ENCODE peak calls at places on chromosomes 1 and 21, in four cellular contexts. B is prostate gland, Q is GM23338, H is K562. C is an unnamed sample.

GRCh38 chr21:45281411-45282282 is 6.0 kb downstream of the POFUT2 start:
- DNase-seq in Q (no peak), H (no peak), B (no peak), C (no peak)

GRCh38 chr21:40809673-40810072 is 37.3 kb downstream of the DSCAM start:
- DNase-seq in B (no peak), Q (no peak), H (no peak), C (no peak)

GRCh38 chr1:30416221-30416820 is 307.1 kb downstream of the MATN1 start:
- DNase-seq in B (no peak), H (no peak), Q (no peak), C (no peak)

GRCh38 chr1:174916846-174917245 is 82.9 kb upstream of the CACYBP start:
- DNase-seq in B (no peak), Q (no peak), H (no peak), C (no peak)

GRCh38 chr1:161784963-161785362 is 18.8 kb downstream of the ATF6 start:
- DNase-seq in H (no peak), Q (no peak), B (no peak), C (no peak)

GRCh38 chr1:215287362-215287761 is 204.8 kb downstream of the KCNK2 start:
- DNase-seq in B (no peak), H (no peak), Q (no peak), C (no peak)

GRCh38 chr1:30275926-30276736 is 447.3 kb downstream of the MATN1 start:
- DNase-seq in B (no peak), Q (no peak), H (no peak), C (no peak)

GRCh38 chr1:113987259-113987658 is 8.0 kb downstream of the OLFML3 start:
- DNase-seq in H (no peak), B (no peak), Q (no peak), C (no peak)

GRCh38 chr1:43981135-43981491 is 2.1 kb downstream of the B4GALT2 start:
- DNase-seq in Q (no peak), B (no peak), H (no peak), C (peak; percentile 31)

GRCh38 chr1:11158720-11159321 is 30.3 kb upstream of the ANGPTL7 start:
- DNase-seq in H (no peak), B (no peak), Q (no peak), C (no peak)

GRCh38 chr1:38283736-38284470 is 237.3 kb upstream of the POU3F1 start:
- DNase-seq in B (no peak), H (no peak), Q (no peak), C (no peak)

GRCh38 chr1:111654839-111655238 is 35.2 kb downstream of the RAP1A start:
- DNase-seq in Q (no peak), B (no peak), H (no peak), C (no peak)

GRCh38 chr1:204583909-204584632 is 67.9 kb downstream of the MDM4 start:
- DNase-seq in H (no peak), Q (no peak), B (peak; percentile 20), C (peak; percentile 75)

GRCh38 chr1:18280956-18281355 is 173.4 kb downstream of the IGSF21 start:
- DNase-seq in Q (no peak), H (no peak), B (no peak), C (no peak)

GRCh38 chr1:8026976-8027747 is 1.1 kb upstream of the ERRFI1 start:
- DNase-seq in Q (peak; percentile 55), H (no peak), B (no peak), C (no peak)

GRCh38 chr1:8329439-8329838 is 11.5 kb downstream of the SLC45A1 start:
- DNase-seq in B (no peak), Q (no peak), H (no peak), C (peak; percentile 80)

GRCh38 chr1:170765712-170766330 is 101.9 kb downstream of the PRRX1 start:
- DNase-seq in H (no peak), B (no peak), Q (peak; percentile 41), C (no peak)

GRCh38 chr1:192877283-192877886 is 68.5 kb downstream of the RGS2 start:
- DNase-seq in Q (no peak), H (no peak), B (no peak), C (no peak)

GRCh38 chr1:214824758-214825157 is 221.8 kb downstream of the CENPF start:
- DNase-seq in Q (no peak), H (no peak), B (no peak), C (no peak)

GRCh38 chr1:198201956-198202784 is 45.4 kb downstream of the NEK7 start:
- DNase-seq in B (no peak), H (no peak), Q (no peak), C (no peak)

GRCh38 chr1:121459235-121459634 is 274.5 kb downstream of the SRGAP2C start:
- DNase-seq in Q (no peak), H (no peak), B (no peak), C (no peak)

GRCh38 chr1:46725736-46726108 is 6.8 kb upstream of the EFCAB14 start:
- DNase-seq in H (no peak), Q (no peak), B (no peak), C (no peak)

DNA sequence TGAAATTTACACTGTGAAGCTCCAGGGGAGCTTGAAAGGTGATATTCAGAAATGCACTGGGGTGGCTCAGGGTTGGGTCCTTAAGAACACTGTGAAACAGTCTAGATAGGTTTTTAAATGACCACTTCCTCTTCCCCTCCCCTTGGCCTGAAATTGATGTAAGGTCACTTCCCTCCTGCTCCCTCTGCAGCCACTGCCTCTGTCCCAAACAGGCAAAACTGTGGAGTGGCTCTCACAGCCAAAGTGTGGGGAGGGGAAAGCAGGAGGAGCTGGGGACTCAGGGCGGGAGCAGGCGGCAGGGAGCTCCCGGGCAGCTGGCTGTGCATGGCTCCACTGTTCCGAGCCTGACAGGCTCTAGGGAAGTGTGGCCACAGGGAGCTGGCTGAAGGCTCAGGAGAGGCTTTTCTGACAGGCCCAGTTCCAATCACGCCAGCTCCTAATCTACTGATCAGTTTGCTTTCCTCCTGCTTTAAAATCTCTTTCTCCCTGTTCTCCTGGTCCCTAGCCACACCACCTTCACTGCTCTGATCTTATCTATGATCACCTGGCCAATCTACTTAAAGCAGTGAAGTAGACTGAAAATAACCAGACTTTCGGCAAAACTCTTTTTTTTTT is 5.1 kb upstream of the CSRP1 start:
- DNase-seq in B (peak; percentile 79), H (no peak), Q (peak; percentile 70), C (peak; percentile 44)
- TF ChIP-seq POLR2AphosphoS5 in B (peak; percentile 68), H (no peak), Q (no peak), C (no peak)

DNA sequence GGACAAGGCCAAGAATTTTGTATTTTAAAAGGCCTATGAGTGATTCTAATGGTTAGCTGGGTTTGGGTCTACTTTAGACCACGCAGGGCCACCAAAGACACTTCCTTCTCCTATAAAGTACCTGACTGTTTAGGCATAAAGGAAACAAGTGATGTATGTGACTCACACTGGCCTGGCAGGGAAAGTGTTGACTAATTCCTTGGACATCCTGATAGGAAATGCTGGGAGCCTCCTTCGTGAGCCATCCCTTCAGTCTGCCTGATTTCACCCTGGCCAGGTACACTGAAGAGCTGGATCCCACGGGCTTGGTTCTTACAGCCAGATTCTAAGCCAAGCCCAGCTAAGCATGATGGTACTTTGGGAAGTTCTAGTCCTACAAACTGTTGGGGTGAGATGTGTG is 100.5 kb upstream of the HMGB4 start:
- DNase-seq in H (no peak), Q (no peak), B (no peak), C (no peak)
- TF ChIP-seq POLR2AphosphoS5 in H (no peak), Q (no peak), B (no peak), C (no peak)

GRCh38 chr1:51564124-51564523 is 45.1 kb upstream of the EPS15 start:
- DNase-seq in Q (no peak), B (no peak), H (no peak), C (no peak)

GRCh38 chr1:51560034-51560433 is 41.0 kb upstream of the EPS15 start:
- DNase-seq in B (no peak), H (no peak), Q (no peak), C (no peak)

GRCh38 chr1:51559501-51559900 is 40.4 kb upstream of the EPS15 start:
- DNase-seq in B (no peak), H (no peak), Q (peak; percentile 9), C (no peak)

GRCh38 chr1:51559064-51559500 is 40.0 kb upstream of the EPS15 start:
- DNase-seq in B (no peak), Q (peak; percentile 38), H (no peak), C (no peak)

DNA sequence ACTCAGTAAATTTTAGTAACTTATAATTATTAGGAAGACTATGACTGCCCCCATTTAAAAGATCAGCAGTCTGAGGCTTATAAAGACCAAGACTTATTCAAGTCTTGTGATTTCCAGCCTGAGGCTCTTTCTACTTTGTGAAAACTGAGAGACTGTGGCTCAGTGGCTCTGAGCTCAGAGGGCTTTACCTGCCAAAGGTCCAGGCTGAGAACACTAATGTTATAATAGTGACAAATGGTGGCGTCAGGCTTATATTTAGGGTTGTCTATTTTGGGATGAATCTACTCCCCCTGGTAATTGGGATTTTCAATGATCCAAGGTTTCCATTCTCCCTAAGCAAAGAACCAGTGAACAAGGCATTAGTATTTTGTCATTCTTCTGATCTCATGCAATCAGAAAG is 42.6 kb upstream of the EPS15 start:
- DNase-seq in Q (no peak), H (no peak), B (no peak), C (no peak)
- TF ChIP-seq POLR2AphosphoS5 in Q (no peak), H (no peak), B (no peak), C (no peak)

GRCh38 chr21:23876925-23877558 is 1730.2 kb downstream of the MRPL39 start:
- DNase-seq in Q (no peak), H (no peak), B (no peak), C (no peak)

GRCh38 chr21:23874271-23874670 is 1733.0 kb downstream of the MRPL39 start:
- DNase-seq in Q (no peak), B (no peak), H (no peak), C (no peak)
- TF ChIP-seq POLR2AphosphoS5 in Q (no peak), B (no peak), H (no peak), C (no peak)

DNA sequence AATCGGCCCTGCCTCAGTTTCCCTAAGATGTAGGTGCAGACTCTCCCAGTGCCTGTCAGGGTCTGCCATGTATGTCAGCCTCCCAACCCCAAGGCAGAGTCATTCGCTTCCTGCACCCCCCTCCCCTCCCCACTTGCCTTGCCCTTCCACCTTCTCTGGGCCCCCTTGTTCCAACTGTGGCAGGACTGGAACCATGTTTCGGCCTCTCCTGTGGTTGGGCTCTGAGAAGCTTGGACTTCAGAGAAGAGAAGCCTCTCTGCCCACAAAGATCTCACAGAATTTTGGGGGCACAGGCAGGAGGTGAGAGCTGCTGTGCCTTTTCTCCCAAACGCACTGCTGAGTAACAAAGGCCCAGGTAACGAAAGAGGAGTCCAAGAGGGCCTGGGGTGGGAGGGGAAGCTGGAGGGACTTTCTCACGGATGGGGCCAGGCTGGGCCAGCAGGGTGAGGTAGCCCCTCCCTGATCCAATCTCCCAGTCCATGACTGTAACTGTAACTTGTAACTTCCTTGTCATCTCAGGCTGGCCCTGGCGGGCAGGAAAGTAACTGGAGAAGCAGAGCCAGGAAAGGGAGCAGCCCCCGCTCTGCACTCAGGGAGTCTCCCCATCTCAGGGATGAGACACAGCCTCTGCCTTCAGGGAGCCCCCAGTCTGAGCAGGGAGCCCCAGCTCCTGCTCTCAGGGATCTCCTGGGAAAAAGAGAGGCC is 11.4 kb downstream of the CRABP2 start:
- DNase-seq in H (peak; percentile 87), Q (peak; percentile 66), B (no peak), C (no peak)
- TF ChIP-seq POLR2AphosphoS5 in H (no peak), Q (no peak), B (no peak), C (no peak)

DNA sequence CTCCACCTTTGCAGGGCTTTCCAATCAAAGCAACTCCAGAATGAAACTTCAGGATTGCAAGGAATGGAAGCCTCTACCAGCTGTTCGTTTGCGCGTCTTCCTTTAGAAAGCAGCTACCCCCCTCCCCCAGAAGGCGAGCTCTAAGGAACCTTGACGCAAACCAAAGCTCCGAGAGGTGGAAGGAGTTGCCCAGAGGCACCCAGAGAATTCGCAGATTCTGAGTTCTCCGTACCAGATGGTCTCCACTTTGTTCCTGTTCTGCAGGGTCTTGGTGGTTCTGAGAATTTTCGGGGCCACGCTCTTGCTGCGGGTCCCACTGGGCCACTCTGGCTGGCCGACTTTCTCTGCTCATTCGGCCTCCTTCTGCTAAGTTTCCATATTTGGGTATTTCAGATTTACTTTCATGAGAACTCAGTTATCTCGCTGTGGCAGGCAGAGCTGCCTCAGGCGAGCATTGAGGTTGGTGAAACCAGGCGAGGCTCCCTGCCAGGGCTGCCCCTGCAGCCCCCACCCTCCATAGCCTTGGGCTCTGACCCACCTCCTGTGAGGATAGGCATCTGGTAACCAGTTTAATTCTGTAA is 798 bp downstream of the TRAF5 start:
- DNase-seq in B (no peak), Q (peak; percentile 79), H (no peak), C (peak; percentile 60)
- TF ChIP-seq POLR2AphosphoS5 in B (peak; percentile 36), Q (no peak), H (no peak), C (no peak)

C was measured in SK-N-SH.